ENCODE peak calls at places on chromosomes 2 and 18, in five cellular contexts. One of them, this sample, is unnamed.

GRCh38 chr2:102778260-102778659 is 16.4 kb downstream of the TMEM182 start:
- DNase-seq in SK-N-SH: no peak
- DNase-seq in GM23248: no peak
- DNase-seq in mesenchymal stem cell: no peak
- DNase-seq in IMR-90: no peak
- DNase-seq in this sample: no peak

GRCh38 chr2:200829258-200829655 is 17.5 kb downstream of the BZW1 start:
- DNase-seq in mesenchymal stem cell: no peak
- DNase-seq in SK-N-SH: no peak
- DNase-seq in IMR-90: no peak
- DNase-seq in GM23248: no peak
- DNase-seq in this sample: no peak

GRCh38 chr2:360124-360523 is 72.2 kb upstream of the ALKAL2 start:
- DNase-seq in IMR-90: no peak
- DNase-seq in mesenchymal stem cell: no peak
- DNase-seq in GM23248: no peak
- DNase-seq in SK-N-SH: no peak
- DNase-seq in this sample: no peak

GRCh38 chr18:9824474-9824832 is 61.3 kb upstream of the TXNDC2 start:
- DNase-seq in mesenchymal stem cell: peak; percentile 37
- DNase-seq in SK-N-SH: no peak
- DNase-seq in IMR-90: peak; percentile 75
- DNase-seq in GM23248: peak; percentile 73
- DNase-seq in this sample: no peak

GRCh38 chr2:113826346-113827285 is 63.3 kb upstream of the ACTR3 start:
- DNase-seq in SK-N-SH: no peak
- DNase-seq in mesenchymal stem cell: no peak
- DNase-seq in IMR-90: no peak
- DNase-seq in GM23248: no peak
- DNase-seq in this sample: no peak

GRCh38 chr18:46174317-46175039 is 70.3 kb downstream of the HAUS1 start:
- DNase-seq in mesenchymal stem cell: peak; percentile 53
- DNase-seq in SK-N-SH: peak; percentile 70
- DNase-seq in GM23248: peak; percentile 78
- DNase-seq in IMR-90: peak; percentile 30
- DNase-seq in this sample: peak; percentile 46

GRCh38 chr2:202871161-202872141 is at the start of gene ICA1L:
- DNase-seq in IMR-90: peak; percentile 49
- DNase-seq in mesenchymal stem cell: peak; percentile 75
- DNase-seq in GM23248: peak; percentile 85
- DNase-seq in SK-N-SH: peak; percentile 90
- DNase-seq in this sample: peak; percentile 64

GRCh38 chr2:234998404-234999211 is 46.8 kb downstream of the SH3BP4 start:
- DNase-seq in SK-N-SH: no peak
- DNase-seq in mesenchymal stem cell: peak; percentile 90
- DNase-seq in IMR-90: no peak
- DNase-seq in GM23248: no peak
- DNase-seq in this sample: no peak

GRCh38 chr2:119264781-119265692 is 41.4 kb downstream of the STEAP3 start:
- DNase-seq in GM23248: peak; percentile 72
- DNase-seq in mesenchymal stem cell: peak; percentile 55
- DNase-seq in SK-N-SH: peak; percentile 75
- DNase-seq in IMR-90: peak; percentile 48
- DNase-seq in this sample: peak; percentile 40

GRCh38 chr2:53952519-53952918 is 18.3 kb downstream of the PSME4 start:
- DNase-seq in IMR-90: no peak
- DNase-seq in mesenchymal stem cell: peak; percentile 43
- DNase-seq in SK-N-SH: no peak
- DNase-seq in GM23248: no peak
- DNase-seq in this sample: no peak

GRCh38 chr2:148568597-148568996 is 76.0 kb upstream of the EPC2 start:
- DNase-seq in mesenchymal stem cell: no peak
- DNase-seq in GM23248: no peak
- DNase-seq in IMR-90: no peak
- DNase-seq in SK-N-SH: no peak
- DNase-seq in this sample: no peak

GRCh38 chr2:121028577-121028976 is 256.4 kb downstream of the TFCP2L1 start:
- DNase-seq in mesenchymal stem cell: no peak
- DNase-seq in GM23248: no peak
- DNase-seq in IMR-90: no peak
- DNase-seq in SK-N-SH: no peak
- DNase-seq in this sample: no peak

GRCh38 chr2:231563378-231563961 is 29.2 kb upstream of the TEX44 start:
- DNase-seq in SK-N-SH: peak; percentile 88
- DNase-seq in mesenchymal stem cell: peak; percentile 73
- DNase-seq in IMR-90: peak; percentile 57
- DNase-seq in GM23248: peak; percentile 75
- DNase-seq in this sample: peak; percentile 61

GRCh38 chr2:159010340-159010739 is 41.9 kb downstream of the TANC1 start:
- DNase-seq in GM23248: peak; percentile 91
- DNase-seq in IMR-90: peak; percentile 80
- DNase-seq in mesenchymal stem cell: peak; percentile 81
- DNase-seq in SK-N-SH: peak; percentile 61
- DNase-seq in this sample: no peak

GRCh38 chr2:238418999-238419546 is 7.7 kb upstream of the ASB1 start:
- DNase-seq in IMR-90: peak; percentile 60
- DNase-seq in GM23248: no peak
- DNase-seq in SK-N-SH: no peak
- DNase-seq in mesenchymal stem cell: no peak
- DNase-seq in this sample: no peak

GRCh38 chr2:238412067-238412767 is 14.5 kb upstream of the ASB1 start:
- DNase-seq in GM23248: no peak
- DNase-seq in IMR-90: no peak
- DNase-seq in mesenchymal stem cell: no peak
- DNase-seq in SK-N-SH: no peak
- DNase-seq in this sample: no peak

GRCh38 chr2:238415893-238416292 is 10.8 kb upstream of the ASB1 start:
- DNase-seq in mesenchymal stem cell: no peak
- DNase-seq in GM23248: no peak
- DNase-seq in SK-N-SH: no peak
- DNase-seq in IMR-90: no peak
- DNase-seq in this sample: no peak

GRCh38 chr2:238418196-238418998 is 8.3 kb upstream of the ASB1 start:
- DNase-seq in SK-N-SH: no peak
- DNase-seq in GM23248: no peak
- DNase-seq in mesenchymal stem cell: no peak
- DNase-seq in IMR-90: peak; percentile 69
- DNase-seq in this sample: no peak

GRCh38 chr2:238415036-238415764 is 11.5 kb upstream of the ASB1 start:
- DNase-seq in IMR-90: no peak
- DNase-seq in mesenchymal stem cell: no peak
- DNase-seq in SK-N-SH: no peak
- DNase-seq in GM23248: no peak
- DNase-seq in this sample: peak; percentile 37
- H3K4me2 ChIP-seq in IMR-90: no peak overlapping the region
- H3K4me2 ChIP-seq in mesenchymal stem cell: no peak overlapping the region
- H3K4me2 ChIP-seq in SK-N-SH: no peak overlapping the region
- H3K4me2 ChIP-seq in GM23248: no peak overlapping the region
- H3K4me2 ChIP-seq in this sample: no peak overlapping the region

DNA sequence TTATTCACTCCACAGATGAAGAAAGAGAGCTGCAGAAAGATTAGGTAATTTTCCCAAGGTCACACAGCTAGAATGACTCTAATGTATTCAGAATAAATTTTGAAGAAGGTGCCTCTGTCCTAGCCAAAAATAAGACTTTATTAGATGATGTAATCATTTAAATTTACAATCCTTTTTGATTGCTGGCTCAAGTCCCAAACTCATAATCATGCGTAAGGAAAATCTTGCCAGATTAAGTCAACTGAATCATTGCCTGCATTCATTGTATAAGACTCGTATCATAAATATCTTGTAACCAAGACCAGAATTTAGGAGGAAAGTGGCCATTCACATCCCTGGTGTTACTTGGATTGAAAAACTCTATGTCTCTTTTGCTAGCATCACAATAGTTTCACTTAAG is 53.1 kb upstream of the STK39 start:
- DNase-seq in GM23248: peak; percentile 44
- DNase-seq in SK-N-SH: no peak
- DNase-seq in mesenchymal stem cell: no peak
- DNase-seq in IMR-90: no peak
- DNase-seq in this sample: no peak
- H3K4me1 ChIP-seq in GM23248: no peaks in the 10 kb centered on the region
- H3K4me1 ChIP-seq in SK-N-SH: no peaks in the 10 kb centered on the region
- H3K4me1 ChIP-seq in mesenchymal stem cell: no peaks in the 10 kb centered on the region
- H3K4me1 ChIP-seq in IMR-90: no peaks in the 10 kb centered on the region
- H3K4me1 ChIP-seq in this sample: no peaks in the 10 kb centered on the region

GRCh38 chr2:95041824-95042442 is 16.4 kb downstream of the MAL start:
- DNase-seq in mesenchymal stem cell: no peak
- DNase-seq in IMR-90: no peak
- DNase-seq in SK-N-SH: no peak
- DNase-seq in GM23248: no peak
- DNase-seq in this sample: no peak

GRCh38 chr2:95044598-95044997 is 19.1 kb downstream of the MAL start:
- DNase-seq in mesenchymal stem cell: no peak
- DNase-seq in IMR-90: no peak
- DNase-seq in GM23248: no peak
- DNase-seq in SK-N-SH: no peak
- DNase-seq in this sample: no peak

GRCh38 chr2:95043300-95043786 is 17.8 kb downstream of the MAL start:
- DNase-seq in GM23248: peak; percentile 88
- DNase-seq in IMR-90: peak; percentile 90
- DNase-seq in SK-N-SH: no peak
- DNase-seq in mesenchymal stem cell: no peak
- DNase-seq in this sample: peak; percentile 20

GRCh38 chr2:95041060-95041823 is 15.7 kb downstream of the MAL start:
- DNase-seq in mesenchymal stem cell: no peak
- DNase-seq in GM23248: no peak
- DNase-seq in SK-N-SH: no peak
- DNase-seq in IMR-90: no peak
- DNase-seq in this sample: no peak

DNA sequence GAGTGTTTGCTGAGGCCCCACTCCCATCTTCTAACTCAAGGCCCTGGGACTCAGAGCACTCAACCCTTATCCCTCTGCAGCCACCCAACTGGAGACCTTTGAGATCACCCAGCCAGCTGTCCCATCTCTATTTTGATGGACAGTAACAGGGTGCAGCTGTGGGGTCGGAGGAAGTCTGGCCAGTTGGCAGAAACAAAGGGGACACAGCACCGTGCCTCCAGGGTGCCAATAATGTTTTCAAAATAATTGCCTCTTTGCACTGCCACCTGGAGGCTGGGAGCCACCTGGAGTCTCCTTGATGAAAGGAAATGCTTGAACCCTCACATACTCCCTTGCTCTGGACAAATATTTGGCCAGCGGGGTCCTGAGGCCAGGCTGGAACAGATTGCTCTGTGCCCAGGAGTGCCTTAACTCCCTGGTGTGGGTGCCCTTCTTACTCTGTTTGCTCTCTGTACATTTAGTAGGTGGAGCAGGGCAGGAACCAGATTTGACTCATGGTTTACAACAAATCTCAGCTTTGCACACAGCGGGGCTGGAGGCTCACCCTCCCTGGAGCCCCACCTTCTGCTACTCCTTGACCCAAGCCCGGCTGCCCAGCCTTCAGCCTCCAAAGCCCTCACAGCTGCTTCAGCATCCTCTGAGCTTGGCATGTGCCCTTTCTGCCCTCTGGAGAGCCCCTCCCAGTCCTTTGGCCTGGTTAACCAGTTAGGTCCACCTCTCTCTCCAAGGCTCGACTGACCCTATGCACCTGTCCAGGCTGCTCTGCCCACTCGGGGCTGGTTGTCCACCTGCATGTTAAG is 17.2 kb downstream of the MAL start:
- DNase-seq in GM23248: no peak
- DNase-seq in IMR-90: no peak
- DNase-seq in mesenchymal stem cell: no peak
- DNase-seq in SK-N-SH: no peak
- DNase-seq in this sample: no peak
- H3K4me2 ChIP-seq in GM23248: no peak overlapping the region
- H3K4me2 ChIP-seq in IMR-90: peak overlapping the region; percentile 48
- H3K4me2 ChIP-seq in mesenchymal stem cell: no peak overlapping the region
- H3K4me2 ChIP-seq in SK-N-SH: peak overlapping the region; percentile 44
- H3K4me2 ChIP-seq in this sample: no peak overlapping the region

DNA sequence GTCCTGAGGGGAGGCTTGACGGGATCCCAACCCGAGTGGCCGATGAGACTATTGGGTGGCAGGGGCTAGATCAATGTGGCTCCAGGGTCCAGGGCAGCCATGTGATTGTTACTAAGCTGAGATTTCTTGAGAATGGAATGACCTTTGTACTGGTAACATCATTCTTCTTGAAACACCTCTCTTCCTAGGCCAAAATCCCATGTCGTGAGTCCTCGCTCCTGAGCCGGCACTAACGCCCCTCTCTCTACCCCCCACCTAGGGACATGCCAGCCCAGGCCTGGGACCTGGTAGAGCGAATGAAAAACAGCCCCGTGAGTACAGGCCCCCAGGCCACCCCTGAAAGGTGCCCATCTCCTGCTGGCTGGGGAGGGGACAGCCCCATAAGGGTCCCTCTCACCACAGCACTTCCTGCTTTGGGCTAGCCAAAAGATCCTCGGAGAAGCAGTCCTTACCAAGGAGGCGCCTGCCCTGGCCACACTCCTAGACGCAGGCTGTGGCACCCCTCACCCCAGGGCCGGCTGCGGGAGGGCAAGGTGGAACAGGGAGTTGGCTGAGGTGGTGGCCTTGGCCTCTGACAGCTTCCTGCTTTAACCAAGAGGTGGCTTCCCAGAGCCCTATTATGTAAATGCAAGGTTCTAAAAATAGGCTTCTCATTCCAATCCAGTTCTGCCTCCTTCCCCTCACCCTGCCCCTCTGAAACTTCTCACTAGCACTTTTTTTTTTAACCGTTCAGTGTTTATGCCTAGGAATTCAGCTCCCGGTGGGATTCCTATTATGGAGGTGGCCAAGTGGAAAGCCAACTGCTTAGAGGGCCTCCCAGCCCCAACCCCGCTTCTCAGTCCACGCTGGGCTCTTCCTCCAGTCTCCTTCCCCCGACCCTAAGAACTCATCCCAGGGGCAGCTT is 126.6 kb upstream of the PPP1CB start:
- DNase-seq in GM23248: peak; percentile 40
- DNase-seq in mesenchymal stem cell: peak; percentile 88
- DNase-seq in IMR-90: peak; percentile 63
- DNase-seq in SK-N-SH: no peak
- DNase-seq in this sample: no peak
- H3K4me1 ChIP-seq in GM23248: peaks cover 23% of the 10 kb centered on the region
- H3K4me1 ChIP-seq in mesenchymal stem cell: peaks cover 19% of the 10 kb centered on the region
- H3K4me1 ChIP-seq in IMR-90: peaks cover 33% of the 10 kb centered on the region
- H3K4me1 ChIP-seq in SK-N-SH: no peaks in the 10 kb centered on the region
- H3K4me1 ChIP-seq in this sample: peaks cover 15% of the 10 kb centered on the region

DNA sequence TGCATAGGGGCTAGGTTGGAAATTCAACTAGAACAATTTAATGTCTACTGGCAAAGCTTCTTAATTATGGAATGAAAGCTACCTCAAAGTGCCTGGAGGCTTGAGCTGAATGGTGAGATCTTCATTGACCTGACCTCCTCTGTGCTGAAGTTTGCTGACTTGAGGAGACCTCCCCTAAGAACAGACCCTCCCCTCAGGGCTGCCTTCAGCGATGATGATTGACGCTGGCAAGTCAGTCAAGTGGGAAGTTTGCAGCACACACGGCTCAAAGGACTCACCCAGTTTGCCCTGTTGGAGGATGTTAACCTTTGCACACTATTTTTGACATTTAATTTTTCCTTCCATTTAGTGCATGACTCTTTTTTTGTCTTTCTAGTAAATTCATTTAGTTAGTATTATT is 17.2 kb upstream of the POLE4 start:
- DNase-seq in mesenchymal stem cell: no peak
- DNase-seq in IMR-90: no peak
- DNase-seq in SK-N-SH: no peak
- DNase-seq in GM23248: no peak
- DNase-seq in this sample: no peak
- H3K4me2 ChIP-seq in mesenchymal stem cell: no peak overlapping the region
- H3K4me2 ChIP-seq in IMR-90: no peak overlapping the region
- H3K4me2 ChIP-seq in SK-N-SH: no peak overlapping the region
- H3K4me2 ChIP-seq in GM23248: no peak overlapping the region
- H3K4me2 ChIP-seq in this sample: no peak overlapping the region

GRCh38 chr2:168243061-168243460 is 4.3 kb downstream of the STK39 start:
- DNase-seq in IMR-90: no peak
- DNase-seq in GM23248: no peak
- DNase-seq in mesenchymal stem cell: no peak
- DNase-seq in SK-N-SH: no peak
- DNase-seq in this sample: no peak
- H3K4me1 ChIP-seq in IMR-90: peaks cover 20% of the 10 kb centered on the region
- H3K4me1 ChIP-seq in GM23248: peaks cover 15% of the 10 kb centered on the region
- H3K4me1 ChIP-seq in mesenchymal stem cell: peaks cover 8% of the 10 kb centered on the region
- H3K4me1 ChIP-seq in SK-N-SH: peaks cover 24% of the 10 kb centered on the region
- H3K4me1 ChIP-seq in this sample: peaks cover 53% of the 10 kb centered on the region